ENCODE peak calls at places on chromosomes 6 and 20, in seven cellular contexts. U is endothelial cell of umbilical vein, I is A549, Z is lower leg skin, J is stomach, X is esophagus muscularis mucosa, G is transverse colon. T is an unnamed sample.

GRCh38 chr6:161444464-161444863 is 170.6 kb upstream of the AGPAT4 start:
- DNase-seq in J (no peak), G (no peak), U (no peak), X (no peak), Z (no peak), I (no peak), T (peak)

GRCh38 chr6:106425382-106425781 is 64.9 kb downstream of the CRYBG1 start:
- DNase-seq in Z (no peak), U (no peak), G (no peak), I (no peak), X (no peak), J (no peak), T (no peak)

GRCh38 chr20:62437985-62438384 is 10.6 kb upstream of the RBBP8NL start:
- DNase-seq in G (no peak), Z (no peak), U (no peak), I (no peak), J (no peak), X (no peak), T (no peak)

GRCh38 chr6:35717449-35718353 is 19.1 kb upstream of the ARMC12 start:
- DNase-seq in I (no peak), Z (no peak), U (no peak), X (no peak), G (no peak), J (no peak), T (no peak)

GRCh38 chr6:161696828-161697227 is 423.0 kb upstream of the AGPAT4 start:
- DNase-seq in J (no peak), I (no peak), X (no peak), U (no peak), Z (no peak), G (no peak), T (no peak)

GRCh38 chr6:50654155-50654554 is 59.2 kb upstream of the TFAP2D start:
- DNase-seq in Z (no peak), G (no peak), I (no peak), J (no peak), X (no peak), U (no peak), T (no peak)

GRCh38 chr6:149614352-149614751 is 34.2 kb downstream of the KATNA1 start:
- DNase-seq in I (no peak), U (no peak), J (no peak), X (no peak), G (no peak), Z (no peak), T (no peak)

GRCh38 chr20:37651932-37652331 is 41.9 kb upstream of the CTNNBL1 start:
- DNase-seq in G (peak), Z (no peak), X (no peak), I (peak), J (peak), U (peak), T (peak)

GRCh38 chr6:130183271-130184222 is 39.2 kb downstream of the SAMD3 start:
- DNase-seq in Z (no peak), X (no peak), G (no peak), J (no peak), I (no peak), U (no peak), T (no peak)

GRCh38 chr6:73803562-73804221 is 107.7 kb downstream of the CD109 start:
- DNase-seq in Z (no peak), U (peak), G (peak), X (no peak), J (no peak), I (peak), T (peak)

GRCh38 chr20:37095108-37095608 is 639 bp downstream of the RBL1 start:
- DNase-seq in G (peak), X (no peak), U (no peak), I (no peak), Z (no peak), J (no peak), T (peak)

GRCh38 chr20:51386586-51386985 is 155.9 kb downstream of the NFATC2 start:
- DNase-seq in J (no peak), X (no peak), U (no peak), G (no peak), I (no peak), Z (no peak), T (no peak)

GRCh38 chr20:33570743-33571142 is 80.8 kb downstream of the CBFA2T2 start:
- DNase-seq in Z (no peak), X (no peak), I (no peak), J (no peak), G (no peak), U (no peak), T (no peak)

GRCh38 chr6:43509984-43510826 is at the start of gene LRRC73:
- DNase-seq in X (peak), Z (peak), I (peak), G (peak), U (peak), J (peak), T (peak)

DNA sequence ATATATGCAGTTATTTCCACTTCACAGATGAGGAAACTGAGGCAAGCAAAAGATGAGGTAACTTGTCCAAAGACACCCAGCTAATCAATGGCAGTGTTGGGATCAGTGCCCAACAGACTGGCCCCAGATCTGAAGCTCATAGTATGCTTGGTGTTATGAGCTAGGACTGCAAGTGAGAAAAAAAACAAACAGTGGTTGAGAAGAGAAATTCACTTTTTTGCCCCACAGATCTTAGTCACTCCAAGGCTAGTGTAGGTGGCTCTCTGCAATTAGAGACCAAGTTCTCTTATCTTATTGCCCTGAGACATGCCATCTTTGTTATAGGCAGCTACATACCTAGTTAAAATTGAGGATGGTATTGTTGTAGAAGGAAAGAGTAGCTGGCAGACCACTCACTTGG is 16.3 kb downstream of the PLEKHG1 start:
- DNase-seq in X (no peak), G (no peak), I (no peak), Z (no peak), U (no peak), J (no peak), T (no peak)
- TF ChIP-seq POLR2A in X (no peak), G (no peak), I (no peak), Z (no peak), U (no peak), J (no peak), T (no peak)

GRCh38 chr6:76684881-76685280 is 612.4 kb upstream of the IMPG1 start:
- DNase-seq in G (no peak), Z (no peak), X (no peak), U (no peak), J (no peak), I (no peak), T (no peak)
- TF ChIP-seq CTCF in G (no peak), Z (no peak), X (no peak), U (no peak), J (no peak), I (no peak), T (no peak)

GRCh38 chr20:1688886-1689538 is 31.4 kb upstream of the SIRPG start:
- DNase-seq in J (no peak), I (no peak), X (peak), U (no peak), Z (no peak), G (no peak), T (no peak)
- TF ChIP-seq POLR2A in J (no peak), I (no peak), X (no peak), U (no peak), Z (no peak), G (no peak), T (no peak)

DNA sequence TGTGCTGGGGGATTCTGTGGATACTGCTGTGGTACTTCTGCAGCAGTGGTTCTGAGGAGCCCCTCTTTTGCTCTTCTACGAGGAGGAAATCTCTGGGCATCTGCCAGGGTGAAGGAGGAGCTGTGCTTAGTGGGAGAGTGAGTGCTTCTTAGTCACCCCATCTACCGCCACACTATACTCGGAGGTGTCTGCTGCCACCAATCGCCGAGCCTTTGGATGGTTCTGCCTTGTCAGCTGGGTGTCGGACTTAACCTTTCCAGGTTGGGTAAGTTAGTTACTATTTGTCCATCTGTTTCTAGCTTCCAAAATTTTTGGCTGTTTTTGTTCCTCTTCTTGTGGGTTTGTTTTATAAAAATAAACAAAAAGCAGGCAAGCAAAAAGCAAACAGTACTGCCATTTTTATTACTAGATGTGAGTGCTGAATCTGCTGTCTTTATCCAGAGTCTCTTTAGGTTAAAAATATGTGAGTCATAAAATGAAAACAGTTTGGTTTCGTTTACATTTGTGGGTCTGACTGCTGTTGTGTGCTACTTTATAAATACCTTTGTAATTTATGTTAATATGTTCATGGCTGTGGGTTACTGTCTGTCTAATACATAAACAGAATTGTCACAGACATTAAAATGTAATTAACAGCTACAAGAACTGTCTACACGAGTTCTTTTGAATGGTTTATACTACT is 89.1 kb downstream of the ARID1B start:
- DNase-seq in U (peak), G (peak), X (no peak), J (no peak), Z (no peak), I (peak), T (peak)
- TF ChIP-seq CTCF in U (no peak), G (no peak), X (no peak), J (no peak), Z (no peak), I (no peak), T (no peak)

GRCh38 chr6:132817554-132818403 is 3.4 kb downstream of the RPS12 start:
- DNase-seq in I (no peak), X (no peak), U (no peak), J (no peak), G (no peak), Z (no peak), T (no peak)

GRCh38 chr6:132818404-132819359 is 4.3 kb downstream of the RPS12 start:
- DNase-seq in U (no peak), J (no peak), X (no peak), Z (no peak), G (no peak), I (no peak), T (no peak)

GRCh38 chr6:132816665-132817064 is 2.3 kb downstream of the RPS12 start:
- DNase-seq in Z (no peak), J (no peak), I (no peak), X (no peak), U (no peak), G (no peak), T (no peak)

GRCh38 chr6:132820629-132821381 is 6.4 kb downstream of the RPS12 start:
- DNase-seq in U (peak), I (no peak), G (no peak), X (no peak), J (no peak), Z (no peak), T (no peak)

GRCh38 chr6:132819405-132820145 is 5.2 kb downstream of the RPS12 start:
- DNase-seq in J (no peak), U (no peak), X (no peak), G (no peak), Z (no peak), I (no peak), T (no peak)
- TF ChIP-seq POLR2A in J (no peak), U (no peak), X (no peak), G (no peak), Z (no peak), I (no peak), T (peak)